ENCODE peak calls at places on chromosomes 16 and 17, in four cellular contexts. One of them, this sample, is unnamed.

GRCh38 chr17:40696651-40697072 is 6.9 kb downstream of the KRT24 start:
- DNase-seq in HepG2: no peak
- DNase-seq in K562: no peak
- DNase-seq in WTC11: no peak
- DNase-seq in this sample: no peak

GRCh38 chr17:65228734-65229390 is 91.7 kb downstream of the RGS9 start:
- DNase-seq in HepG2: no peak
- DNase-seq in K562: peak
- DNase-seq in WTC11: no peak
- DNase-seq in this sample: no peak

GRCh38 chr16:67936876-67937605 is 391 bp upstream of the PSMB10 start:
- DNase-seq in HepG2: no peak
- DNase-seq in K562: no peak
- DNase-seq in WTC11: no peak
- DNase-seq in this sample: peak

GRCh38 chr17:2282297-2282873 is 21.2 kb downstream of the SMG6 start:
- DNase-seq in WTC11: no peak
- DNase-seq in HepG2: peak
- DNase-seq in K562: peak
- DNase-seq in this sample: peak

GRCh38 chr16:70520612-70521297 is 2.6 kb downstream of the COG4 start:
- DNase-seq in HepG2: no peak
- DNase-seq in K562: no peak
- DNase-seq in WTC11: no peak
- DNase-seq in this sample: no peak

GRCh38 chr17:66518108-66518507 is 215.7 kb downstream of the PRKCA start:
- DNase-seq in K562: no peak
- DNase-seq in HepG2: no peak
- DNase-seq in WTC11: no peak
- DNase-seq in this sample: no peak

GRCh38 chr17:69057280-69057679 is 3.4 kb downstream of the ABCA9 start:
- DNase-seq in K562: no peak
- DNase-seq in HepG2: peak
- DNase-seq in WTC11: no peak
- DNase-seq in this sample: no peak

GRCh38 chr16:27791404-27791719 is 241.4 kb downstream of the KATNIP start:
- DNase-seq in K562: no peak
- DNase-seq in WTC11: no peak
- DNase-seq in HepG2: no peak
- DNase-seq in this sample: no peak

GRCh38 chr17:81667754-81668153 is 1.2 kb downstream of the CCDC137 start:
- DNase-seq in WTC11: peak
- DNase-seq in K562: peak
- DNase-seq in HepG2: no peak
- DNase-seq in this sample: no peak

GRCh38 chr17:45980855-45981254 is 18.2 kb upstream of the STH start:
- DNase-seq in HepG2: no peak
- DNase-seq in K562: no peak
- DNase-seq in WTC11: no peak
- DNase-seq in this sample: no peak

GRCh38 chr16:54602666-54603065 is 316.1 kb upstream of the IRX3 start:
- DNase-seq in K562: no peak
- DNase-seq in WTC11: no peak
- DNase-seq in HepG2: no peak
- DNase-seq in this sample: no peak

GRCh38 chr17:79092567-79092966 is 17.9 kb downstream of the ENGASE start:
- DNase-seq in HepG2: no peak
- DNase-seq in WTC11: no peak
- DNase-seq in K562: no peak
- DNase-seq in this sample: no peak

GRCh38 chr16:70523621-70524405 is at the start of gene SF3B3:
- DNase-seq in HepG2: peak
- DNase-seq in K562: peak
- DNase-seq in WTC11: peak
- DNase-seq in this sample: peak

GRCh38 chr17:61464121-61464905 is 12.1 kb downstream of the TBX4 start:
- DNase-seq in WTC11: no peak
- DNase-seq in K562: no peak
- DNase-seq in HepG2: no peak
- DNase-seq in this sample: no peak

GRCh38 chr16:11665071-11665491 is 3.2 kb upstream of the SNN start:
- DNase-seq in HepG2: no peak
- DNase-seq in WTC11: peak
- DNase-seq in K562: no peak
- DNase-seq in this sample: no peak

GRCh38 chr17:60151355-60151754 is 1.6 kb downstream of the CA4 start:
- DNase-seq in WTC11: no peak
- DNase-seq in HepG2: no peak
- DNase-seq in K562: no peak
- DNase-seq in this sample: no peak

GRCh38 chr16:49739381-49739780 is 116.5 kb downstream of the ZNF423 start:
- DNase-seq in K562: peak
- DNase-seq in HepG2: no peak
- DNase-seq in WTC11: peak
- DNase-seq in this sample: peak

GRCh38 chr16:87434146-87434667 is 42.1 kb downstream of the MAP1LC3B start:
- DNase-seq in K562: no peak
- DNase-seq in HepG2: no peak
- DNase-seq in WTC11: no peak
- DNase-seq in this sample: no peak

GRCh38 chr16:87432330-87432915 is 40.3 kb downstream of the MAP1LC3B start:
- DNase-seq in K562: no peak
- DNase-seq in WTC11: no peak
- DNase-seq in HepG2: no peak
- DNase-seq in this sample: no peak

GRCh38 chr16:87436225-87437172 is 44.4 kb downstream of the MAP1LC3B start:
- DNase-seq in HepG2: no peak
- DNase-seq in K562: no peak
- DNase-seq in WTC11: no peak
- DNase-seq in this sample: no peak

GRCh38 chr16:87435399-87436224 is 43.5 kb downstream of the MAP1LC3B start:
- DNase-seq in K562: no peak
- DNase-seq in WTC11: no peak
- DNase-seq in HepG2: no peak
- DNase-seq in this sample: no peak

DNA sequence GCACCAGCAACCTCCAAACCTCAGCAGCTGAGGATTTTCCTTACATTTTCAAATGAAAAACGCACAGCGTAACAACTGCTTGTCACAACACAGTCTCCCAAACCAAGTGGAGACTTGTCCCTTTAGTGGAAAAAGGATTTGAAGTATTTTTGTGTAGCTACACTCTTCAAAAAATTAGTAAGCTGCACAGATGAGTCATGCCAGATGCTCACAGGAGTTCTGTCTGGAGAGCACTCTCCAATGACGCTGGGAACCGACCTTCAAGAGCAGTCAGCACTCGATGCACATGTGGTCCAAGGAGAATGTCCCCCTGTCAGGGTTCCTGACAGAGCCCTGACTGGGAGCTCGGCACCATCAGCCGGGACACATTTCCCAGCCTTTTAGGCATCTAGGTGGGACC is 39.8 kb downstream of the MAP1LC3B start:
- DNase-seq in HepG2: no peak
- DNase-seq in WTC11: no peak
- DNase-seq in K562: no peak
- DNase-seq in this sample: no peak
- TF ChIP-seq NR3C1 in HepG2: no peak
- TF ChIP-seq NR3C1 in WTC11: no peak
- TF ChIP-seq NR3C1 in K562: no peak
- TF ChIP-seq NR3C1 in this sample: no peak

GRCh38 chr16:1192384-1193073 is 32.5 kb downstream of the TPSG1 start:
- DNase-seq in HepG2: peak
- DNase-seq in K562: no peak
- DNase-seq in WTC11: no peak
- DNase-seq in this sample: no peak

GRCh38 chr16:1184980-1185379 is 32.1 kb downstream of the CACNA1H start:
- DNase-seq in K562: no peak
- DNase-seq in WTC11: no peak
- DNase-seq in HepG2: no peak
- DNase-seq in this sample: no peak

GRCh38 chr16:1184156-1184868 is 31.4 kb downstream of the CACNA1H start:
- DNase-seq in WTC11: no peak
- DNase-seq in HepG2: peak
- DNase-seq in K562: no peak
- DNase-seq in this sample: peak

GRCh38 chr16:1189455-1189854 is 35.6 kb downstream of the TPSG1 start:
- DNase-seq in WTC11: no peak
- DNase-seq in K562: no peak
- DNase-seq in HepG2: no peak
- DNase-seq in this sample: no peak

GRCh38 chr16:1188781-1189189 is 35.9 kb downstream of the CACNA1H start:
- DNase-seq in WTC11: peak
- DNase-seq in K562: peak
- DNase-seq in HepG2: no peak
- DNase-seq in this sample: no peak
- TF ChIP-seq MAX in WTC11: peak
- TF ChIP-seq MAX in K562: no peak
- TF ChIP-seq MAX in HepG2: no peak
- TF ChIP-seq MAX in this sample: no peak

DNA sequence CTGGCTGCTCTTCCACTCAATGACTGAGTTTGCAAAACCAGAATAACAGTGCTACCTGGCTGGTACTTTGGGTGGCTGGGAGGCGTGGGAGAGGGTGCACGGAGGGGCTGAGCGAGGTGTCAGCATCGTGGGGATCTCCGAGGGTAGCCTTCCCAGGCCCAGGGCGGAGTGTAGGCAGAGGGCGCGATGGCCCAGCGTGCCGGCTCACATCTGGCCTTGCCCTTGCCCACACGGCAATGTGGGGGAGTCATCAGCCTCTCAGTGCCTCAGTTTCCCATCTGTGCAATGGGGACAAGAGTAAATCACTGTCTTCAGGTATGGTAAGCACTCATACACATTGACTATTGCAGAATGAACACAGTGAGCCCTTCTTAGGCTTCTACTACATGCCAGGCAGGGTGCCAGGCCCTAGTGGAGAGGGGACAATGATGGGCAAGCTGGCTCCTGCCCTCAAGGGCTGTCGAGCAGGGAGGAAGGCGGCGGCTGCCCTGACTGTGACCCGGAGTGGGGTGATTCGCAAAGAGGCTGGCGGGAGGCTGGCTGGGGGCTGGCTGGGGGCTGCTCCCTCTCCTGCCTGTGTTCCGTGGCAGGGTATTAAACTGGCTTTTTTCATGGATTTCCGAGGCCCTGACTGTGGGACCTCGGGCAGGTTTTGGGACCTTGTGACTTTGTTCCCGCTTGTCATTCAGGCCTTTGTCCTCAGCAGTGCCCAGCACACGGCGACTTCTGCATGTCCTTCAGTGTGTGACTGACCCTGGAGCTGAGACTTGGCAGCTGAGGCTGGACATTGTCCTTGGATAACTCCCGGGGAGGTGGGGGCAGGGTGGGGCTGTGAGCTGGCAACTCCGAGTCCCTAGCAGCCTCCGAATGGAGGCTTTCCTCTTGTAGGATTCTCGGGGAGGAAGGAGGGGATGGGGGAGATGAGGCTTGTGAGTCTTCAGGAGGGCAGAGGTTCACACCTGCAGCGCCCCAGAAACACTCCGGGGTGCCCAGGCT is 243.1 kb downstream of the SEC14L1 start:
- DNase-seq in K562: no peak
- DNase-seq in HepG2: no peak
- DNase-seq in WTC11: no peak
- DNase-seq in this sample: no peak
- TF ChIP-seq NR3C1 in K562: no peak
- TF ChIP-seq NR3C1 in HepG2: no peak
- TF ChIP-seq NR3C1 in WTC11: no peak
- TF ChIP-seq NR3C1 in this sample: no peak

GRCh38 chr16:56364865-56365264 is 60.5 kb downstream of the AMFR start:
- DNase-seq in WTC11: no peak
- DNase-seq in HepG2: no peak
- DNase-seq in K562: no peak
- DNase-seq in this sample: no peak
- TF ChIP-seq MAX in WTC11: no peak
- TF ChIP-seq MAX in HepG2: no peak
- TF ChIP-seq MAX in K562: no peak
- TF ChIP-seq MAX in this sample: no peak

DNA sequence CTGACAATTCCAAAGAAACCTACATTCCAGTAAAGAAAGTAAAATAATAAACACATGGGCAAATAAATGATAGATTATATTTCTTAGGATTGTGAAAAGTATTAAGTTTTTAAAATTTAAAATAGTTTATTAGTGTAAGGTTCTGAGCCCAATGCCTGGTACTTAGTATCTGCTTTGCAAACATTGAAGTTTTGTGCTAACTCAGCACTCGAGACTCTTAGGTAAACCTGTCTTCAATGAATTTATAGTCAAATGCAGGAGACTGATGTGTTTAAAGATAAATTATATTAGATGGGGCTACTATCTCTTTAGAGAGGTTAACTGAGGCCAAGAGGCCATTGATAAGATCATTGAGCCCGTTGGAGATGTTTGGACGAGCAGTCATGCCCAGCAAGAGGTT is 138.3 kb upstream of the SALL1 start:
- DNase-seq in HepG2: no peak
- DNase-seq in K562: no peak
- DNase-seq in WTC11: no peak
- DNase-seq in this sample: no peak
- TF ChIP-seq NR3C1 in HepG2: no peak
- TF ChIP-seq NR3C1 in K562: no peak
- TF ChIP-seq NR3C1 in WTC11: no peak
- TF ChIP-seq NR3C1 in this sample: no peak

DNA sequence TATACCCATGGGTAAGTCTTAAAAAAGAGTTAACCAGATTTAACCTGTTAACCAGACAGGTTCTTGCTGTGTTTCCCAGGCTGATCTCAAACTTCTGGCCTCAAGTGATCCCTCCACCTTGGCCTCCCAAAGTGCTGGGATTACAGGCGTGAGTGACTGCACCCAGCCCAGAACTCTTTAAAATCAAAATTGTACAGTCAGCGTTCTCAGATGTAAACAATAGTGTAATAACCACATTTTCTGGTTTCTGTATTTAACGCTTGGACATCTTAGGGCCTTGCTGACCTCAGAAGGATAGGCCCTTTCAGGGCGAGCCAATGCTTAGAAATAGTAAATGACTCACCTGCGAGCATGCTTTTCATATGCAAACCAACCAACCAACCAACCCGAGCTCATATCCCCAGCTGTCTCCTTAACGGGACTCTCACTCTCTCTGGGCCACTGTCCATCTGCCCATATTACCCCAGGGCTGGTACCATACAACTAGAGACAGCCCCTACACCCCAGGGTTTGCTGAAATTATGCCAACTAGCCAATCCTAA is 415.0 kb upstream of the XYLT1 start:
- DNase-seq in WTC11: peak
- DNase-seq in HepG2: no peak
- DNase-seq in K562: no peak
- DNase-seq in this sample: no peak
- TF ChIP-seq MAX in WTC11: no peak
- TF ChIP-seq MAX in HepG2: no peak
- TF ChIP-seq MAX in K562: no peak
- TF ChIP-seq MAX in this sample: no peak

This sample was measured in A549.